ENCODE peak calls at places on chromosome 16, in four cellular contexts. S is WTC11, N is GM12878, D is K562. F is an unnamed sample.

GRCh38 chr16:65745201-65745600 is 621.3 kb upstream of the CDH5 start:
- DNase-seq in S (no peak), N (no peak), D (no peak), F (no peak)

GRCh38 chr16:89371968-89372634 is 118.3 kb downstream of the ANKRD11 start:
- DNase-seq in S (no peak), N (no peak), D (no peak), F (no peak)

GRCh38 chr16:16001856-16002255 is 52.4 kb downstream of the ABCC1 start:
- DNase-seq in S (no peak), N (no peak), D (no peak), F (no peak)

GRCh38 chr16:10226672-10227306 is 44.6 kb upstream of the GRIN2A start:
- DNase-seq in S (no peak), N (no peak), D (no peak), F (no peak)

GRCh38 chr16:21001262-21001661 is 100.7 kb downstream of the LYRM1 start:
- DNase-seq in S (peak), N (no peak), D (peak), F (peak)

GRCh38 chr16:66539628-66540469 is 10.1 kb downstream of the TK2 start:
- DNase-seq in S (no peak), N (no peak), D (no peak), F (no peak)

GRCh38 chr16:83906690-83907089 is 7.8 kb downstream of the MLYCD start:
- DNase-seq in S (no peak), N (no peak), D (no peak), F (no peak)

GRCh38 chr16:60414617-60415016 is 1621.6 kb downstream of the CDH8 start:
- DNase-seq in S (no peak), N (no peak), D (no peak), F (no peak)

GRCh38 chr16:56477096-56477878 is 25.9 kb downstream of the OGFOD1 start:
- DNase-seq in S (no peak), N (no peak), D (peak), F (no peak)

GRCh38 chr16:12682441-12682840 is 121.2 kb downstream of the CPPED1 start:
- DNase-seq in S (no peak), N (no peak), D (peak), F (no peak)

GRCh38 chr16:50368410-50369132 is at the start of gene BRD7:
- DNase-seq in S (peak), N (no peak), D (peak), F (peak)

GRCh38 chr16:30794634-30795033 is 7.6 kb upstream of the ZNF629 start:
- DNase-seq in S (no peak), N (no peak), D (peak), F (no peak)

GRCh38 chr16:23803591-23804123 is 32.1 kb upstream of the PRKCB start:
- DNase-seq in S (peak), N (no peak), D (peak), F (peak)

GRCh38 chr16:56311208-56312027 is 113.9 kb downstream of the AMFR start:
- DNase-seq in S (peak), N (no peak), D (no peak), F (no peak)

GRCh38 chr16:30077656-30078055 is 1.9 kb downstream of the PPP4C start:
- DNase-seq in S (no peak), N (no peak), D (no peak), F (no peak)

GRCh38 chr16:11819798-11820197 is 22.7 kb upstream of the ZC3H7A start:
- DNase-seq in S (no peak), N (no peak), D (peak), F (no peak)

GRCh38 chr16:48609453-48610023 is 442 bp downstream of the N4BP1 start:
- DNase-seq in S (peak), N (no peak), D (no peak), F (no peak)

GRCh38 chr16:85574672-85575475 is 38.2 kb upstream of the GSE1 start:
- DNase-seq in S (no peak), N (no peak), D (no peak), F (peak)

GRCh38 chr16:12942861-12943260 is 41.5 kb downstream of the SHISA9 start:
- DNase-seq in S (no peak), N (no peak), D (no peak), F (no peak)

GRCh38 chr16:84928679-84929420 is 82.5 kb downstream of the ZDHHC7 start:
- DNase-seq in S (no peak), N (no peak), D (no peak), F (no peak)

GRCh38 chr16:31382485-31383161 is 10.5 kb upstream of the ITGAD start:
- DNase-seq in S (peak), N (no peak), D (peak), F (peak)

GRCh38 chr16:85220125-85220839 is 108.0 kb upstream of the CIBAR2 start:
- DNase-seq in S (no peak), N (no peak), D (no peak), F (peak)

GRCh38 chr16:473046-474043 is 47.9 kb downstream of the RAB11FIP3 start:
- DNase-seq in S (no peak), N (no peak), D (peak), F (no peak)

GRCh38 chr16:12685806-12686205 is 117.9 kb downstream of the CPPED1 start:
- DNase-seq in S (no peak), N (no peak), D (no peak), F (no peak)

GRCh38 chr16:31496670-31497069 is 11.5 kb downstream of the RUSF1 start:
- DNase-seq in S (no peak), N (no peak), D (no peak), F (no peak)

GRCh38 chr16:56855201-56855600 is 9.8 kb upstream of the SLC12A3 start:
- DNase-seq in S (no peak), N (no peak), D (no peak), F (no peak)

GRCh38 chr16:21256636-21257035 is 21.5 kb downstream of the CRYM start:
- DNase-seq in S (no peak), N (no peak), D (no peak), F (no peak)

GRCh38 chr16:80806957-80807356 is 2.6 kb upstream of the CDYL2 start:
- DNase-seq in S (no peak), N (no peak), D (no peak), F (no peak)

GRCh38 chr16:53611151-53611802 is 92.4 kb downstream of the RPGRIP1L start:
- DNase-seq in S (no peak), N (no peak), D (no peak), F (no peak)

GRCh38 chr16:31177136-31177535 is 2.8 kb upstream of the FUS start:
- DNase-seq in S (no peak), N (no peak), D (no peak), F (no peak)

GRCh38 chr16:84689126-84689525 is 10.7 kb upstream of the USP10 start:
- DNase-seq in S (no peak), N (no peak), D (no peak), F (no peak)

GRCh38 chr16:85103096-85104079 is 8.9 kb downstream of the CIBAR2 start:
- DNase-seq in S (no peak), N (no peak), D (no peak), F (no peak)

GRCh38 chr16:30342751-30343490 is 12.2 kb downstream of the CD2BP2 start:
- DNase-seq in S (no peak), N (no peak), D (no peak), F (no peak)

GRCh38 chr16:54928421-54929089 is 2.1 kb upstream of the IRX5 start:
- DNase-seq in S (no peak), N (no peak), D (peak), F (peak)

GRCh38 chr16:70793851-70794502 is 7.0 kb downstream of the VAC14 start:
- DNase-seq in S (no peak), N (no peak), D (no peak), F (no peak)
- TF ChIP-seq USF1 in S (no peak), N (no peak), D (no peak), F (no peak)

GRCh38 chr16:4005281-4005680 is 111.0 kb downstream of the ADCY9 start:
- DNase-seq in S (no peak), N (no peak), D (no peak), F (no peak)
- TF ChIP-seq USF1 in S (no peak), N (no peak), D (no peak), F (no peak)

DNA sequence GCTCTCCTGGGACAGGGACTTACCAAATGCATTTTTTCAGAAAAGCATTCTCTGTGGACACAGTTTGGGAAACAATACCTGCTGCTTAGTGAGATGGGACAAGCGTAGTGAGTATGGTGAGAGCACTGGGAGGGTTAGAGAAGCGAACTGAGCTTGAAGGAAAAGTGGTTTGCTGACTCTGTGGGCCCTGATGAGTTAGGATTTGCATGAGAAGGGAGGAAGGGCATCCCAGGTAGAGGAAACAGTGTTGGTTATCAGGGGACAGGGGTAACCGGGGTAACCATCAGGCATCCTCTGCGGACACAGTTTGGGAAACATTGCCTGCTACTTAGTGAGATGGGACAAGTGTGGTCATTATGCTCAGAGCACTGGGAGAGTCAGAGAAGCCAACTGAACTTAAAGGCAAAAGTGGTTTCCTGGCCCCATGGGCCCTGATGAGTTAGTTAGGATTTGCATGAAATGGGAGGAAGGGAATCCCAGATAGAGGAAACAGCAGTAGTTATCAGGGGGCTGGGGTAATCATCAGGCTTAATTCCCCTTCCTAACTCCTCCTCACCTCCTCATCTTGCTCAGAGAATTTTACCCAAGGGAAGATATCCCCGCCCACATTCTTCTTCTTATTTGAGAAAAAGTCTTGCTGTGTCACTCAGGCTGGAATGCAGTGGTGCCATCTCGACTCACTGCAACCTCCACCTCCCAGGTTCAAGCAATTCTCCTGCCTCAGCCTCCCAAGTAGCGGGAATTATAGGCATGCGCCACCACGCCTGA is 319.3 kb downstream of the RBFOX1 start:
- DNase-seq in S (no peak), N (no peak), D (no peak), F (no peak)
- TF ChIP-seq USF1 in S (no peak), N (no peak), D (no peak), F (no peak)

DNA sequence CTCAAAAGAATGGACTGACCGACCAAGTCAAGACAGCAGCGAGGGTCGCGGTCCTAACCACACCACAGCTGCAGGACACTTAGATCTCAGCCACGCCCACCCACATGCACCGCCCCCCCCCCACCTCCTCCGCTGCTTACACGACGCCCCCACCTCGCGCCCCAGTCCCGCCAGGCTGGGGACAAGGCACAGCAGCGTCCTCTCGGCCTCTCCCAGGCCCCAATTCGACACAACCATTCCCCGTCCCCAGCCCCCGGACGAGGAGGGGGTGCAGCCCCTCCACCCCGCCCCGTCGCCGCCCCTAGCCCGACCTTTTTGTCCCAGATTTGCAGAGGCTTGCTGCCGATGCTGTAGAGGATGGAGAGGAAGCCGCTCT is 472 bp downstream of the CFAP20 start:
- DNase-seq in S (peak), N (no peak), D (peak), F (peak)
- TF ChIP-seq USF1 in S (no peak), N (no peak), D (no peak), F (no peak)

GRCh38 chr16:78461496-78461938 is 362.1 kb downstream of the WWOX start:
- DNase-seq in S (no peak), N (no peak), D (no peak), F (no peak)
- TF ChIP-seq USF1 in S (no peak), N (no peak), D (no peak), F (no peak)

DNA sequence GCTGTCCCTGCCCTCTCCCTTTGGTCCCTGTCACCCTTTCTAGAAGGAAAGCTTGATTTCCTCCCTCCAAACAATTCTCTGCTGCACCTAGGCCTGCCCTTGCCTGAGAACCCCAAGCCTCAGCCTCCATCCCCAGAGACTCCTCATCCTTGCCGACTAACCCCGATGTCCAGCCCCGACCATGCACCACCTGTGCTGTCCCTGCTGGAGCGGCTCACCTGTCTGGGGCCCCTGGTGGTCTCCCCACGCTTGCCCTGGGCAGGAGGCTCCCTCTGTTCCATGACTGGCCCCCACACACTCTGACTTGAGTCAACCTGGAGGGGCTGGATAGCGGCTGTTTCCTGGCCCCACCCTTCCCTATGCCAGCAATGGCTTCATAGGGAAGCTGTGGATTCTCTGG is 12.0 kb upstream of the SRRM2 start:
- DNase-seq in S (no peak), N (no peak), D (no peak), F (no peak)
- TF ChIP-seq USF1 in S (no peak), N (no peak), D (no peak), F (no peak)

GRCh38 chr16:72221216-72221995 is 49.5 kb upstream of the PMFBP1 start:
- DNase-seq in S (no peak), N (no peak), D (no peak), F (no peak)
- TF ChIP-seq USF1 in S (no peak), N (no peak), D (no peak), F (no peak)

DNA sequence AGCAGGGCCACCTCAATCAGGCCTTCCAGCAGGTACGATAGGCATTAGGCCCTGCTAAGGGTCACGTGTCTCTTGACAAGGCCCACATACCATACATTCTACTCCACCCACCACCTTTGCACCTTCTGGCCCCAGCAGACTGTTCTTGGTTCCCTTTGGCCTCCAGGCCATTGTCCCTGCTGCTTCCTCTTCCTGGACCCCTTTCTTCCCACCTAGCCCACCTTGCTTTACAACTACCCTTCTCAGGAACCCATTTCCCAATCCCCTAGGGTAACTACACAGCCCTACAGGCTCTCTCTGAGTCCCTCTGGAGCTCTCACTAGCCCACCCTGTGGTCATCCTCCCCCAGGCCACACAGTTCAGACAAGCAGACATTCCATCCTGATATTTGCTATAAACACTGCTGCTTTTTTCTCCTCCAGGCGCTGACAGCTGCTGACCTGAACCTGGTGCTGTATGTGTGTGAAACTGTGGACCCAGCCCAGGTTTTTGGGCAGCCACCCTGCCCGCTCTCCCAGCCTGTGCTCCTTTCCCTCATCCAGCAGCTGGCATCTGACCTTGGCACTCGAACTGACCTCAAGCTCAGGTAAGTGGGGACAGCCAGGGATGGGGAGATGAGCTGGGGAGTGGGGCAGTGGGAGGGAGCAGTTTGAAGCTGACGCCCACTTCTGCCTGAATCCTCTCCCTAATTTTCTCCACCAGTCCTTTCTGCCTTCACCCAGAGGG is 1.4 kb upstream of the NRN1L start:
- DNase-seq in S (no peak), N (no peak), D (no peak), F (no peak)
- TF ChIP-seq USF1 in S (no peak), N (no peak), D (no peak), F (no peak)